ENCODE peak calls at places on chromosomes 1 and 21, in seven cellular contexts. X, L, U, J, N, W and G are unnamed samples.

GRCh38 chr1:80363689-80364475 is 1357.4 kb upstream of the ADGRL4 start:
- DNase-seq in X (no peak), L (no peak), U (no peak), J (no peak), N (no peak), W (no peak), G (no peak)

GRCh38 chr21:24197956-24198355 is 1409.3 kb downstream of the MRPL39 start:
- DNase-seq in X (no peak), L (no peak), U (no peak), J (no peak), N (no peak), W (no peak), G (no peak)

GRCh38 chr1:54168206-54168965 is 15.6 kb upstream of the CDCP2 start:
- DNase-seq in X (no peak), L (peak; percentile 33), U (no peak), J (no peak), N (no peak), W (no peak), G (no peak)

GRCh38 chr1:231347961-231348360 is 9.9 kb downstream of the SPRTN start:
- DNase-seq in X (no peak), L (no peak), U (no peak), J (no peak), N (no peak), W (no peak), G (no peak)

GRCh38 chr1:160040481-160040880 is 8.7 kb upstream of the PIGM start:
- DNase-seq in X (no peak), L (no peak), U (no peak), J (no peak), N (no peak), W (no peak), G (no peak)

GRCh38 chr21:16113052-16113715 is 383.4 kb downstream of the USP25 start:
- DNase-seq in X (no peak), L (no peak), U (no peak), J (peak; percentile 29), N (no peak), W (no peak), G (no peak)

GRCh38 chr1:175152006-175152652 is 40.4 kb downstream of the KIAA0040 start:
- DNase-seq in X (peak; percentile 56), L (peak; percentile 77), U (peak; percentile 63), J (peak; percentile 62), N (no peak), W (peak; percentile 65), G (peak; percentile 69)

GRCh38 chr1:200302192-200302892 is 107.5 kb downstream of the ZNF281 start:
- DNase-seq in X (no peak), L (peak; percentile 73), U (peak; percentile 56), J (peak; percentile 37), N (no peak), W (peak; percentile 38), G (peak; percentile 68)

GRCh38 chr1:174077755-174078490 is 55.8 kb upstream of the RC3H1 start:
- DNase-seq in X (no peak), L (no peak), U (no peak), J (no peak), N (no peak), W (no peak), G (no peak)
- H3K4me3 ChIP-seq in X (no peak overlapping the region), L (no peak overlapping the region), U (no peak overlapping the region), J (no peak overlapping the region), N (no peak overlapping the region), W (no peak overlapping the region), G (no peak overlapping the region)

DNA sequence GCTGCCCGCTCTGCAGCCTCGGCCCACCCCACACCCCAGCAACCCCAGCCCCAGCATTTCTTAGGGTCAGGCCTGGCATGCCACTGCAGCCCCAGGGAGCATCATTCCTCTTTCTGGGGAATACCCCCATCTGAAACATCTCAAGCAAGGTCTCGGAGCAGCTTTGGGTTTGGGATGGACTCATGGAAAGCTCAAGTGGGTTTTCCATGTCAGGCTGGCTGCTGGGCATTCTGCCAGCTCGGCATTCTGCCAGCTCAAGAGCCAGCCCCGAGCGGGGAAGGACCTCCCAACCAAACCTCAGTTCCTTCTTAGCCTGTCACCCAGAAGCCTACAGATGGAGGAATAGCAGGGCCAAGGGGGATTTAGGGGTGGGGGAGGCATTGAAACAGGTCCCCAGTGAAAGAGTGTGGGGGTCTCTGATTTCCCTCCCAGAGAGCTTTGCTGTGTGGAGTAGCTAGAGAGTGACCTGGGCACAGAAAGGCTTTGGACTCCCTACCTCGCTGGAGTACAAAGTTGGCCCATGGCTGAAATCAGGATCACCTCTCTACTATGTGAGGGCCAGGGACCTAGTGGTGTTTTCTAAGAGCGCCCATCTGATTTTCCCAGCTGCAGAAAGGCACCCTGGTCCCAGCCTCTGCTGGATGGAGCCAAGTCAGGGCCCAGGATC is 628 bp downstream of the SELENBP1 start:
- DNase-seq in X (no peak), L (no peak), U (no peak), J (peak; percentile 73), N (no peak), W (peak; percentile 27), G (no peak)
- H3K4me3 ChIP-seq in X (no peak overlapping the region), L (no peak overlapping the region), U (no peak overlapping the region), J (peak overlapping the region; percentile 52), N (peak overlapping the region; percentile 67), W (peak overlapping the region; percentile 32), G (peak overlapping the region; percentile 62)

DNA sequence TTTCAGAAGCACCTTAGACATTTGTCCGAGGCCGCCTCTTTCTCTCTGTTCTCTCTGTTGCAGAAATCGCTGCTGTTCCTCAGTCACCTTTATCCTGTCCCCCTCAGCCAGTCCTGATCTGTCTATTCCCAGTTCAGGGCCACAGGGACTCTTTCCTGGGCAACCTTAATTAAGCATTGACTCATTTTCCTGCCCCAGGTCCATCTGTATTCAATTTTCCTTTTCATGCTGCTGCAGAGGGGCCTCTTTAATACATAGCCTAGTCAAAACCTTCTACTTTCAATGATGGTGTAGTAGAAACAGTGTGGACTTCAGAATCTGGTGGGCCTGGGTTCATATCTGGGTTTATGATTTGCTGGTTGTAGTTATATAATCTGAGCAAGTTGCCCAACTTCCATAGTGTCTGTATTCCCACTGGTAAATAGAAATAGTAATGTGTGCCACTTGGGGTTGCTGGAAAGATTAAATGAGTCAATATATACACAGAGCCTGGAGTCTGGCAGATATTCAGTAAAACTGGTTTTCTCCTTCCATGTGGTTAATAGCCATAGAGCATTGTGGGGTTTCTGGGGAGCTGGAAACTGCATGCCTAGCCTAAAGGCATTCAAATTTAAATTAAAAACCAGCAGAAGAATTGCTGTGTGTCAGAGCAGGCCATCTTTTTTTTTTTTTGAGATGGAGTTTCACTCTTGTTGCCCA is 4.5 kb downstream of the TRAF5 start:
- DNase-seq in X (no peak), L (no peak), U (no peak), J (no peak), N (no peak), W (no peak), G (peak; percentile 25)
- H3K4me3 ChIP-seq in X (no peak overlapping the region), L (no peak overlapping the region), U (no peak overlapping the region), J (no peak overlapping the region), N (no peak overlapping the region), W (no peak overlapping the region), G (no peak overlapping the region)

GRCh38 chr1:169794530-169795416 is at the start of gene METTL18:
- DNase-seq in X (peak; percentile 92), L (peak; percentile 94), U (peak; percentile 86), J (peak; percentile 96), N (peak; percentile 74), W (peak; percentile 93), G (peak; percentile 90)
- H3K4me3 ChIP-seq in X (peak within 1 kb of the TSS; percentile 96), L (peak within 1 kb of the TSS; percentile 98), U (peak within 1 kb of the TSS; percentile 77), J (peak within 1 kb of the TSS; percentile 79), N (peak within 1 kb of the TSS; percentile 75), W (peak within 1 kb of the TSS; percentile 80), G (peak within 1 kb of the TSS; percentile 66)

GRCh38 chr1:17059391-17060128 is 5.7 kb upstream of the SDHB start:
- DNase-seq in X (peak; percentile 59), L (peak; percentile 51), U (no peak), J (peak; percentile 66), N (no peak), W (peak; percentile 72), G (peak; percentile 82)
- H3K4me3 ChIP-seq in X (no peak overlapping the region), L (no peak overlapping the region), U (no peak overlapping the region), J (no peak overlapping the region), N (no peak overlapping the region), W (no peak overlapping the region), G (no peak overlapping the region)

DNA sequence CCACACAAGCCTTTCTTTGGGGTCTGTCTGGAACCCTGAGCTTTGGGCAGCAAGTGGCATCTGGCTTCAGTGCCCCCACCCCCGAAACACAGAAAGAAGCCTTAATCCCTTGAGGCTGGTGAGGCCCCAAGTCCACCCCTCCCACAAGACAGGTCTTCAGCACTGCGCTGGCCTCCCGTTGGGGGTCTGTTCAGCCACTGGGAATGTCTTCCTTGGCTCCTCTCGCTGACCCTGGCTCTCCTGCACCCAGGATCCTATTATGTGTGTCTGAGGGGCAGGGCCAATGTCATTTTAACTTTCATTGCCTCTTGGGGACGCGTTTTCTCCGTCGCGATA is 26.9 kb downstream of the ATP8B2 start:
- DNase-seq in X (no peak), L (no peak), U (no peak), J (no peak), N (no peak), W (no peak), G (no peak)
- H3K4me3 ChIP-seq in X (peak overlapping the region; percentile 52), L (peak overlapping the region; percentile 76), U (peak overlapping the region; percentile 63), J (peak overlapping the region; percentile 26), N (peak overlapping the region; percentile 72), W (no peak overlapping the region), G (peak overlapping the region; percentile 44)

DNA sequence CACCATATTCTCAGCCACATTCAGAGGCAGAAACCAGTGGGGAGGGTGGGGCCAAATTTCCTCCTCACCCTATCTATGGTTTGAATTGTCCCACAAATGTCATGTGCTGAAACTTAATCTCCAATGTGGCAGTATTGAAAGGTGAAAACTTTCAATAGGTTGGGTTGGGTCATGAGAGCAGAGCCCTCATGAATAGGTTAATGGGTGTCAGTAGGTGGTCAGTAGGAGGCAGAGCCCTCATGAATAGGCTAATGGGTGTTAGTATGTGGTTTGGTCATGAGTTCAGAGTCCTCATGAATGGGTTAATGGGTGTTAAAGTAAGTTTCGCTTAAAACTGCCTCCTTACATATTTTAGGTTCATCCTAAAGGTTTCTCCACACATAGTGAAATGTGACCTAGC is 170.0 kb downstream of the FCRL5 start:
- DNase-seq in X (no peak), L (no peak), U (no peak), J (no peak), N (no peak), W (no peak), G (no peak)
- H3K4me3 ChIP-seq in X (no peak overlapping the region), L (no peak overlapping the region), U (no peak overlapping the region), J (no peak overlapping the region), N (no peak overlapping the region), W (no peak overlapping the region), G (no peak overlapping the region)